ENCODE peak calls at places on chromosome 7, in six cellular contexts. V is BJ; W is CD8-positive, alpha-beta T cell; S is astrocyte; X is body of pancreas; Z is endothelial cell of umbilical vein. J is an unnamed sample.

GRCh38 chr7:128059143-128059975 is 28.1 kb upstream of the LRRC4 start:
- DNase-seq in V (no peak), W (no peak), S (peak), X (no peak), Z (no peak), J (no peak)

GRCh38 chr7:651032-651728 is 75.3 kb upstream of the DNAAF5 start:
- DNase-seq in V (no peak), W (no peak), S (no peak), X (no peak), Z (no peak), J (no peak)

GRCh38 chr7:46972205-46972604 is 609.7 kb downstream of the TNS3 start:
- DNase-seq in V (peak), W (no peak), S (peak), X (no peak), Z (peak), J (no peak)

GRCh38 chr7:95357623-95358022 is 33.3 kb upstream of the PON1 start:
- DNase-seq in V (no peak), W (no peak), S (no peak), X (no peak), Z (no peak), J (no peak)

GRCh38 chr7:101993311-101993710 is 175.9 kb downstream of the CUX1 start:
- DNase-seq in V (no peak), W (no peak), S (no peak), X (no peak), Z (no peak), J (no peak)

GRCh38 chr7:107230334-107230733 is 61.5 kb downstream of the HBP1 start:
- DNase-seq in V (no peak), W (no peak), S (peak), X (no peak), Z (peak), J (no peak)

GRCh38 chr7:116341222-116341907 is 131.0 kb downstream of the TES start:
- DNase-seq in V (no peak), W (no peak), S (no peak), X (no peak), Z (peak), J (no peak)

GRCh38 chr7:57412618-57413017 is 37.4 kb upstream of the ZNF716 start:
- DNase-seq in V (no peak), W (no peak), S (no peak), X (no peak), Z (no peak), J (no peak)

GRCh38 chr7:128899392-128899791 is 11.1 kb downstream of the KCP start:
- DNase-seq in V (no peak), W (no peak), S (no peak), X (no peak), Z (no peak), J (no peak)

GRCh38 chr7:77258014-77258413 is 58.4 kb upstream of the FGL2 start:
- DNase-seq in V (no peak), W (no peak), S (no peak), X (no peak), Z (no peak), J (no peak)

GRCh38 chr7:139658919-139659675 is 118.7 kb downstream of the HIPK2 start:
- DNase-seq in V (no peak), W (no peak), S (no peak), X (no peak), Z (no peak), J (no peak)

GRCh38 chr7:117683736-117684135 is 189.5 kb downstream of the CTTNBP2 start:
- DNase-seq in V (no peak), W (no peak), S (no peak), X (no peak), Z (no peak), J (no peak)

GRCh38 chr7:96188623-96188991 is 133.3 kb downstream of the SLC25A13 start:
- DNase-seq in V (no peak), W (no peak), S (peak), X (no peak), Z (no peak), J (no peak)

GRCh38 chr7:74026406-74027123 is 1.4 kb upstream of the ELN start:
- DNase-seq in V (no peak), W (peak), S (no peak), X (peak), Z (peak), J (peak)

GRCh38 chr7:128410092-128410665 is 397 bp upstream of the IMPDH1 start:
- DNase-seq in V (peak), W (peak), S (peak), X (peak), Z (peak), J (peak)

GRCh38 chr7:158778476-158778875 is 50.8 kb downstream of the ESYT2 start:
- DNase-seq in V (no peak), W (no peak), S (peak), X (no peak), Z (no peak), J (no peak)

GRCh38 chr7:55887786-55888185 is 530 bp downstream of the ZNF713 start:
- DNase-seq in V (no peak), W (peak), S (no peak), X (no peak), Z (no peak), J (no peak)

GRCh38 chr7:24755541-24756416 is 1.5 kb downstream of the GSDME start:
- DNase-seq in V (no peak), W (no peak), S (peak), X (no peak), Z (peak), J (no peak)

GRCh38 chr7:75971961-75972763 is 22.2 kb downstream of the TMEM120A start:
- DNase-seq in V (no peak), W (no peak), S (no peak), X (peak), Z (no peak), J (no peak)

DNA sequence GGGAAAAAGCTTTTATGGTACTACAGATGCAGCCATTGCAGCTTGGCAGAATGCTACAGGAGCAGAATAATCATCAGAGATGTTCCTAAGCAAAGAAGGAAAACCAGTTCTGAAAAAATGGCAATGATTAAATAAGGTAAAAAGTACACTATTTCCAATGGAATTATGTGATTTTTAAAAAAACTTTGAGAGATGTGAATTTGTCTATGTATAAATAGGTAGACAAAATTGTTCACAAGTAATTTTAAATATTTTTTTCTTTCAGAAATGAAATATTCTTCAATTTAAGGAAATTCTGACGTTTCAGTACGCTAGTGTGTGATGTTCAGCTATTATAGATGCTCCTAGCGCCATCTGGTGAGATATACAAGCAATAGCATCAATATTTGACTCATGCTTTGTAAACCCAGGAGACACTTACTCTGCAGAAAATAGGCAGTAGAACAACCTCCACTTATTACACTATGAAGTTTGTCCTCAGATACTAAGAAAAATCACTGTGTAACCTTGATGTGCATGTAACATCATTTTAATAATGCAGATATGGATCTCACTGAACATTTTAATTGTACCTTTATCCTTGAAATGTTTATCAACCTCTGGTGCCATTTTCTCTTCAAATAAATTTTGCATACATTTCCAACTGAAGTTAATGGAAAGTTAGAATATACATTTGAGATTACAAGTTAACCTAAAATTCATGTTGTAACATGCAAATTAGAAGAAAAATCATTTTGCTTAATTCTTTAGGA is 151.4 kb upstream of the FAM3C start:
- DNase-seq in V (no peak), W (no peak), S (peak), X (peak), Z (peak), J (no peak)
- TF ChIP-seq CTCF in V (peak), W (peak), S (peak), X (peak), Z (peak), J (peak)

DNA sequence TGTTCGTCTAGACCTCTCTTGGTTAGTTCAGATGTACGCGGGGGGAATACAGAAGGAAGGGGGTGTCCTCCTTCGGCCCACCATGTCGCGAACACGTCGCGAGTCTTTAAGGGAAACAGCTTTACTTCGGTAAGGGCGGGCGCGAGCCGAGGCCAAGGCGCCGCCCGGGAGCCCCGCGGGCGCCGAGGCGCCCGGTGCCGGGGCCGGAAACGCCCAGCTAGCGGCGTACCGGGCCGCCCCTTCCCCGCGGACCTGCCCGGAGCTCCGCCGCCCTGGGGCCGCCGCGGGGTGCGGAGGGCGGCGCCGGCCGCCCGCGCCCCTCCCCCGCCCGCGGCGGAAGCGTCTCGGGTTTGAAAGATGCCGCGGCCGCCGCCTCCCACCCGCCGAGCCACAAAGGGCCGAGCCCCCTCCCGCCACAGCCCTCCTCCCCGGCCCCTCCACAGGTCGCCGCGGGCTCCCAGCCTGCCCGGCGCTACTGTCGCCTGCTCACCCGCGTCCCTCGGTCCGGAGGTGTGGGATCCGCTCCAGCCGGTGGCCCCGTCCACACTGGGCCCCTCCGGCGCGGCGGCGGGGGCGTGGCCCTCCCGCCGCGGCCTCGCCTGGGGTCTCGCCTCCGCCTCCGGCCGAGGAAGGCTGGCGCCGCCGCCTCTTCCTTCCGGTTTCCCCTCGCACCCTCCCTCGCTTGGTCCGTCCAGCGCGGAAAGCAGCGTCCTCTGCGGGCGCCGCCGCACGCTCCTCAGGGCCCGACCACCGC is at the start of gene KBTBD2:
- DNase-seq in V (no peak), W (peak), S (peak), X (peak), Z (peak), J (peak)
- TF ChIP-seq CTCF in V (no peak), W (no peak), S (no peak), X (no peak), Z (no peak), J (no peak)

GRCh38 chr7:149818536-149818840 is 19.7 kb upstream of the ZNF862 start:
- DNase-seq in V (no peak), W (no peak), S (no peak), X (no peak), Z (no peak), J (no peak)

GRCh38 chr7:149819141-149819960 is 18.8 kb upstream of the ZNF862 start:
- DNase-seq in V (no peak), W (no peak), S (no peak), X (no peak), Z (no peak), J (no peak)

GRCh38 chr7:149821191-149822148 is 16.7 kb upstream of the ZNF862 start:
- DNase-seq in V (no peak), W (no peak), S (no peak), X (no peak), Z (no peak), J (no peak)

GRCh38 chr7:149820622-149821190 is 17.5 kb upstream of the ZNF862 start:
- DNase-seq in V (no peak), W (no peak), S (no peak), X (no peak), Z (no peak), J (no peak)

DNA sequence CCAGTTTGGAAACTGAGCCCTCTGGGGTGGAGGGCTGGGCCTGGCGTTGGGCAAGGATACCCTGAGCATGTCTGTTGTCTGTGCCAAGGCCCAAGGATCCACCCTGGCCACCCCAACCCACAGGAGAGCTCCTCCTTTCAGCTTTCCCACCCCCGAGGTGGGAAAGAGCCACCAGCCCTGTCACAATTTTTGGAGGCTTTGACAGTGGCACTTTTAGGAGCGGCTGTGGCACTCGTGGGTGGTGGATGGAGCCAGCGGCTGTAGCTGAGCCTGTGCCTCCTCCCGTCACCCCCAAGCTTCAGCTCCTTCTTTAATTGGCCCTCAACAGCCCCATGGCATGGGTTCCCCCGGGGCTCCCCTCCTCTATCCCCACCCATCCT is 18.2 kb upstream of the ZNF862 start:
- DNase-seq in V (no peak), W (no peak), S (no peak), X (no peak), Z (no peak), J (no peak)
- TF ChIP-seq CTCF in V (no peak), W (no peak), S (no peak), X (no peak), Z (no peak), J (no peak)

DNA sequence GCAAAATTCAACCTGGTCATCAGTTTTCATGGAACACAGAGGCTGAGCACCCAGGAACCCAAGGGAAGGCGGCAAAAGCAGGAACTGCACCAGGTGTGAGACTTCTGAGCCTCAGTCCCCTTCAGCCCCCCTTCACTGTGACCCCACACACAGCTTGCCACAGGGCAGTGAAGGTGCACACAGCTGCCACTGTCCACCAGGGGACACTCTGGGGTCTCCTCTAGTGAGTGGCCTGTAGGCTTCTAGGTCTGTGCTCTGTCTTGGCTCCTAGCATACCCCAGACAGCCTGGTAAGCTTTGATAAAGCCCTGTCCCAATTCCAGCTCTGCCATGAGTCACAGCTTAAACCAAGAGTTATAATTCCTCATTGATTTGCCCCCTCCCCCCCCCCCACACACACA is 12.1 kb downstream of the KCNH2 start:
- DNase-seq in V (no peak), W (no peak), S (no peak), X (no peak), Z (peak), J (no peak)
- TF ChIP-seq CTCF in V (peak), W (no peak), S (no peak), X (no peak), Z (peak), J (peak)

DNA sequence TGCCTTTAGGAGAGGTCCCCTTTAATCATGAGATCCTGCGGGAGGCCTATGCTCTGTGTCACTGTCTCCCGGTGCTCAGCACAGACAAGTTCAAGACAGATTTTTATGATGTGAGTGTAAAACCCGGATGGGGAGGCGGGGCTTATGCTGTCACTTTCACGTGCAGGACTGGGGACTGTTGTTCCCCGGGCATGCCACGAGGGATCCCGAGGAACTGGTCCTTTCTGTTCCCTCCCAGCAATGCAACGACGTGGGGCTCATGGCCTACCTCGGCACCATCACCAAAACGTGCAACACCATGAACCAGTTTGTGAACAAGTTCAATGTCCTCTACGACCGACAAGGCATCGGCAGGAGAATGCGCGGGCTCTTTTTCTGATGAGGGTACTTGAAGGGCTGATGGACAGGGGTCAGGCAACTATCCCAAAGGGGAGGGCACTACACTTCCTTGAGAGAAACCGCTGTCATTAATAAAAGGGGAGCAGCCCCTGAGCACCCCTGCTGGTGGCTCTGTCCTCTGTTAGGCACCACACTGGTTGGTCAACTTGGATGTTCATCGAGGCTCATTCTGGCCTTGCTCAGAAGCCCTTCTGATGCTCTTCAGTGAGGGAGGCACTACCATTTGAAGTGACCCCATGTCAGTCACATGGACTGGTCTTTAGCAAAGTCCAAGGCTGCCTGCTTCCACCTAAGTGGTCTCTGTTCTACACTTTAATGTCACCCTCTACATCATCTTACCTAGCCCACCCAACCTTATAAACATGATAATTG is 2.8 kb downstream of the COPS6 start:
- DNase-seq in V (no peak), W (no peak), S (no peak), X (no peak), Z (no peak), J (no peak)
- TF ChIP-seq CTCF in V (peak), W (no peak), S (no peak), X (no peak), Z (peak), J (no peak)

DNA sequence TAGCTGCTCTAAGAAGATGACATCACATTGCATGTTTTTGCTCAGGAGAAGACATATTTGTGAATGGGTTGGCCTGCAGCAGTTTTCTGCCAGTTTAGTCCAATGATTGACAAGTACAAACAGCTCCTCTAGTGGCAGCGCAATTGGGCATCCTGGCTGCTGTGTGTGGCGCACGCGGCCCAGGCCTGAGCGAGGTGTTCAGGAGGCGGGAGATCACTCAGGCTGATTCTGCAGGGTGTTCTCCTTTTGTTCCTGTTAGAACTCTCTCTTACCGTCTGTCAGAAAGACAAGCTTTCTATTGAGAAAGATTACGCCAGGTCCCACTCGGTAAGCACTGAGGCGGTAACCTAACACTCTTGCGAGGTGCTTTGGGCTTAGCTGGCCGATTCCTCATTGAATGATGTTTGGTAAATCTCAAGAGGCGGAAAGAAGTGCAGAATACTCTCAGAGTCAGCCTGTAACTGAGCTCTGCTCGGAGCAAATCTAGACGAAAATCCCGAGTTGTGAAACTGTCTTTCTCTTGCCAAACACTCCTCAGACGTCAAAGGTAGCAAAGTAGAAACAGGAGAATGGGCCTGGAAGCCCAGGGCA is 219.2 kb upstream of the BMPER start:
- DNase-seq in V (no peak), W (no peak), S (no peak), X (no peak), Z (no peak), J (no peak)
- TF ChIP-seq CTCF in V (no peak), W (no peak), S (no peak), X (no peak), Z (no peak), J (no peak)

GRCh38 chr7:2661602-2662272 is 26.3 kb upstream of the AMZ1 start:
- DNase-seq in V (no peak), W (no peak), S (no peak), X (no peak), Z (no peak), J (no peak)
- TF ChIP-seq CTCF in V (peak), W (no peak), S (no peak), X (no peak), Z (peak), J (no peak)

DNA sequence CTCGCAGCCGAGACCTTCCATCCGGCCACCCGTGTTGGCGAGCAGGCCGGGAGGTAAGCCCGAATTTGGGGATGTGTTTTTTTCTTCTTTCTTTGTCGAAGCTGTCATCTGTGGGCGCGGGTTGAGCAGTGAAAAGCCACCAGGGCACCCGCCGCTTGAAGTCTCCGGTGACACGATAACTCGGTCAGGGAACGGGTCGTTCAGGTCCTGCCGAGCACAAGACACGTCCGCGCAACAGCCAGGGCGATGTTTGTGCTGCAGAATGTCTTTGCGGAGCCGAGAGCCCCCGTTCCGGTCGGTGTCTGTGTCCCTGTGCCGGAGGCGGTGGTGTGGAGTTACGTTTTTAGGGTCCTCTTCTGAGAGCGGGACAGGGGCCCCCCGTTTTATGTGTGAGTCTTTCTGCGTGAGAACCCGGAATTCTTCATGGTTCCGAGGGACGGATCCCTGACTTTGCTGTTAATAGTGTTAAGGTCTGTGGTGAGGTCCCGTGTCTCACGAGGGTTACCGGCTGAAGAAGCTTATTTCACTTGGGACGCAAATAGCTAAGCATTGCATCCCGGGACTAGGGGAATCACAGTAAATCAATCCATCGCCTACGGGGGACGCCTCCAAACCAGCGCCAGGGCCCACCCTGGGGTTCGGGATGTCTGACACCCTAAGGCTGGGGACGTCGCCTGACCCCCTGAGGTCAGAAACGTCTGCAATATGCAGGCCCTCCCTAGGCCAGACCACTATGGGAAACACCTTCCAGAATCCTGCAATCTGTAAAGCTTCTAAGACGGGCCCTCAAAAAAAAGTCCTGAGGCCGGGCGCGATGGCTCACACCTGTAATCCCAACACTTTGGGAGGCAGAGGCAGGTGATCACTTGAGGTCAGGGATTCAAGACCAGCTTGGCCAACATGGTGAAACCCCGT is 99.5 kb downstream of the ELFN1 start:
- DNase-seq in V (no peak), W (no peak), S (no peak), X (no peak), Z (no peak), J (no peak)
- TF ChIP-seq CTCF in V (no peak), W (no peak), S (no peak), X (no peak), Z (no peak), J (no peak)

J was measured in progenitor cell of endocrine pancreas.